ENCODE peak calls at places on chromosomes 12 and 14, in seven cellular contexts. Z, O, V, Q, Y, R and N are unnamed samples.
A peak's percentile ranks its signal among the peaks of the same experiment; 100 is the strongest.

GRCh38 chr14:101843665-101844064 is 82.2 kb downstream of the PPP2R5C start:
- DNase-seq in O (no peak), V (no peak), Q (no peak), R (peak; percentile 58), Z (no peak), Y (peak; percentile 44), N (no peak)

GRCh38 chr12:31629756-31630732 is 29.4 kb upstream of the ETFBKMT start:
- DNase-seq in V (no peak), Z (no peak), Q (no peak), Y (no peak), O (no peak), R (no peak), N (no peak)

GRCh38 chr12:15580431-15580830 is 208.8 kb downstream of the EPS8 start:
- DNase-seq in Z (no peak), R (peak; percentile 49), V (no peak), Q (no peak), Y (peak; percentile 35), O (no peak), N (no peak)

GRCh38 chr12:6089041-6089823 is 35.2 kb downstream of the VWF start:
- DNase-seq in Z (no peak), O (peak; percentile 77), R (no peak), Q (no peak), Y (peak; percentile 22), V (no peak), N (peak; percentile 64)

GRCh38 chr12:106645074-106645421 is 62.2 kb downstream of the RFX4 start:
- DNase-seq in Q (peak; percentile 75), Z (no peak), Y (peak; percentile 60), V (no peak), R (no peak), O (no peak), N (peak; percentile 92)

GRCh38 chr14:30651934-30652333 is 29.8 kb downstream of the SCFD1 start:
- DNase-seq in Y (no peak), V (no peak), O (no peak), Q (no peak), R (no peak), Z (no peak), N (no peak)

GRCh38 chr14:68968051-68968450 is 11.1 kb downstream of the ACTN1 start:
- DNase-seq in Z (no peak), V (peak; percentile 48), R (peak; percentile 91), O (no peak), Q (no peak), Y (no peak), N (no peak)

GRCh38 chr14:103819503-103820307 is 27.7 kb downstream of the PPP1R13B start:
- DNase-seq in Y (peak; percentile 47), Z (no peak), Q (peak; percentile 60), R (no peak), V (no peak), O (no peak), N (peak; percentile 19)

GRCh38 chr12:78209851-78210493 is 379.3 kb downstream of the NAV3 start:
- DNase-seq in R (no peak), Z (no peak), V (no peak), O (no peak), Y (no peak), Q (no peak), N (no peak)

GRCh38 chr14:52366796-52367315 is 52.7 kb downstream of the PTGER2 start:
- DNase-seq in R (no peak), Z (no peak), Y (no peak), O (no peak), V (no peak), Q (no peak), N (no peak)

GRCh38 chr12:8887285-8887715 is 27.0 kb upstream of the PHC1 start:
- DNase-seq in Y (no peak), Q (no peak), V (no peak), R (no peak), O (no peak), Z (no peak), N (no peak)